ENCODE peak calls at places on chromosomes 2 and 18, in ten cellular contexts. T is tibial artery; W is spleen; N is SJSA1; D is CD8-positive, alpha-beta T cell; K is A549; B is mesenchymal stem cell; P is small intestine; C is esophagus squamous epithelium; J is psoas muscle. F is an unnamed sample. For H3K4me1, the result is how much of the 10 kb centered on the place peaks cover.

GRCh38 chr18:75128051-75128605 is 80.8 kb downstream of the PTGR3 start:
- DNase-seq in W (peak), K (no peak), P (no peak), C (no peak), T (no peak), J (no peak), D (no peak), B (no peak), N (peak), F (no peak)

GRCh38 chr2:154995332-154995731 is 296.8 kb downstream of the KCNJ3 start:
- DNase-seq in P (no peak), D (no peak), K (no peak), B (no peak), C (no peak), T (no peak), N (no peak), W (no peak), J (no peak), F (no peak)

GRCh38 chr18:48868468-48869466 is 82.0 kb downstream of the SMAD7 start:
- DNase-seq in P (peak), J (no peak), T (no peak), C (no peak), N (no peak), D (no peak), W (peak), K (no peak), B (no peak), F (no peak)

GRCh38 chr18:45275367-45276113 is 339.7 kb upstream of the SLC14A2 start:
- DNase-seq in N (no peak), J (no peak), C (no peak), P (peak), K (no peak), B (no peak), T (no peak), W (no peak), D (no peak), F (no peak)

GRCh38 chr2:169661263-169661662 is 32.9 kb downstream of the CFAP210 start:
- DNase-seq in B (no peak), P (no peak), C (no peak), K (no peak), W (no peak), T (no peak), J (no peak), N (no peak), D (no peak), F (no peak)

GRCh38 chr18:58013241-58014211 is 30.5 kb upstream of the NEDD4L start:
- DNase-seq in T (no peak), B (no peak), P (peak), J (no peak), N (no peak), K (peak), D (no peak), W (no peak), C (no peak), F (no peak)

GRCh38 chr18:57436193-57436964 is 1.2 kb downstream of the ONECUT2 start:
- DNase-seq in D (no peak), W (no peak), C (no peak), P (no peak), J (no peak), B (no peak), N (no peak), K (no peak), T (no peak), F (no peak)

GRCh38 chr2:233857511-233858118 is 3.3 kb upstream of the HJURP start:
- DNase-seq in K (peak), P (peak), N (no peak), W (peak), J (no peak), D (no peak), C (no peak), T (no peak), B (peak), F (no peak)

GRCh38 chr2:25323612-25324189 is 18.0 kb downstream of the DNMT3A start:
- DNase-seq in K (no peak), C (no peak), T (no peak), D (no peak), J (no peak), P (no peak), W (no peak), B (peak), N (no peak), F (no peak)

GRCh38 chr2:119481501-119482455 is 42.5 kb downstream of the SCTR start:
- DNase-seq in B (no peak), N (peak), W (no peak), D (no peak), P (no peak), J (no peak), T (no peak), K (no peak), C (no peak), F (no peak)

GRCh38 chr2:142130111-142131015 is 453 bp downstream of the LRP1B start:
- DNase-seq in B (peak), W (peak), P (peak), K (no peak), J (peak), T (peak), N (peak), D (no peak), C (no peak), F (no peak)

GRCh38 chr2:17557596-17557995 is 17.1 kb downstream of the VSNL1 start:
- DNase-seq in C (no peak), N (no peak), J (no peak), B (no peak), W (no peak), T (no peak), K (no peak), P (peak), D (no peak), F (no peak)

GRCh38 chr2:238518127-238518827 is 91.5 kb downstream of the ASB1 start:
- DNase-seq in N (no peak), K (no peak), C (no peak), D (no peak), B (no peak), J (no peak), P (no peak), T (no peak), W (peak), F (no peak)

GRCh38 chr18:39318008-39318407 is 1752.4 kb upstream of the CELF4 start:
- DNase-seq in D (no peak), C (no peak), T (no peak), W (no peak), J (no peak), K (no peak), P (peak), N (no peak), B (no peak), F (no peak)

GRCh38 chr18:48547456-48548403 is 8.9 kb downstream of the CTIF start:
- DNase-seq in N (peak), D (no peak), J (peak), B (peak), W (no peak), K (no peak), T (peak), P (no peak), C (no peak), F (no peak)

GRCh38 chr2:85553184-85553583 is 8.1 kb downstream of the GGCX start:
- DNase-seq in K (no peak), B (no peak), T (no peak), C (no peak), D (no peak), J (no peak), N (no peak), W (no peak), P (no peak), F (no peak)

GRCh38 chr2:66024396-66024795 is 410.5 kb upstream of the MEIS1 start:
- DNase-seq in C (no peak), P (peak), D (no peak), K (no peak), J (no peak), N (no peak), T (no peak), W (no peak), B (no peak), F (no peak)

GRCh38 chr2:50065845-50066244 is 911.5 kb upstream of the FSHR start:
- DNase-seq in W (no peak), N (no peak), C (no peak), T (no peak), B (no peak), P (no peak), D (no peak), J (no peak), K (no peak), F (no peak)

GRCh38 chr2:138474093-138474834 is 27.3 kb upstream of the SPOPL start:
- DNase-seq in W (no peak), J (no peak), D (no peak), C (no peak), K (no peak), B (no peak), P (no peak), N (no peak), T (no peak), F (no peak)

GRCh38 chr2:156329031-156329921 is 3.2 kb downstream of the NR4A2 start:
- DNase-seq in W (peak), T (no peak), D (no peak), J (peak), C (no peak), B (no peak), K (no peak), P (no peak), N (no peak), F (no peak)

GRCh38 chr2:21102356-21102755 is 21.4 kb upstream of the TDRD15 start:
- DNase-seq in W (peak), C (no peak), P (no peak), J (no peak), B (no peak), K (no peak), N (no peak), D (no peak), T (no peak), F (no peak)

GRCh38 chr18:10374615-10375295 is 79.7 kb upstream of the APCDD1 start:
- DNase-seq in P (no peak), B (peak), W (no peak), K (no peak), T (no peak), J (no peak), D (no peak), N (no peak), C (no peak), F (no peak)

GRCh38 chr2:212520340-212520739 is 18.3 kb downstream of the ERBB4 start:
- DNase-seq in W (no peak), K (no peak), N (no peak), C (no peak), B (peak), P (no peak), T (no peak), D (no peak), J (no peak), F (no peak)

GRCh38 chr2:121135168-121135853 is 149.7 kb downstream of the TFCP2L1 start:
- DNase-seq in T (no peak), J (no peak), W (no peak), K (no peak), B (no peak), C (no peak), P (no peak), D (no peak), N (no peak), F (no peak)

GRCh38 chr2:147364597-147364996 is 480.2 kb upstream of the ACVR2A start:
- DNase-seq in N (no peak), D (no peak), T (no peak), B (no peak), P (peak), C (no peak), W (no peak), J (no peak), K (no peak), F (no peak)

GRCh38 chr2:62243983-62244382 is 48.1 kb downstream of the B3GNT2 start:
- DNase-seq in N (no peak), T (no peak), K (no peak), C (no peak), J (no peak), W (no peak), B (no peak), P (no peak), D (no peak), F (no peak)

GRCh38 chr18:57077005-57077735 is 69.7 kb upstream of the BOD1L2 start:
- DNase-seq in C (no peak), T (no peak), J (no peak), D (no peak), K (no peak), W (no peak), B (no peak), P (no peak), N (no peak), F (no peak)

GRCh38 chr18:61637905-61638304 is 254.9 kb downstream of the RNF152 start:
- DNase-seq in N (no peak), W (no peak), P (peak), J (no peak), C (no peak), T (no peak), B (no peak), D (no peak), K (no peak), F (no peak)
- H3K4me3 ChIP-seq in N (no peak), W (no peak), P (no peak), J (no peak), C (no peak), T (no peak), B (no peak), D (no peak), K (no peak), F (no peak)

GRCh38 chr2:217826505-217826904 is 176.3 kb downstream of the TNS1 start:
- DNase-seq in B (no peak), C (no peak), J (peak), W (no peak), P (peak), D (no peak), K (no peak), T (no peak), N (no peak), F (no peak)

GRCh38 chr2:217822296-217823252 is 180.2 kb downstream of the TNS1 start:
- DNase-seq in T (no peak), C (no peak), K (no peak), D (no peak), J (no peak), W (no peak), P (no peak), N (no peak), B (no peak), F (no peak)

GRCh38 chr2:217823626-217824025 is 179.2 kb downstream of the TNS1 start:
- DNase-seq in B (no peak), J (no peak), N (no peak), W (no peak), D (no peak), C (no peak), K (no peak), T (no peak), P (no peak), F (no peak)

GRCh38 chr2:217825469-217826235 is 177.1 kb downstream of the TNS1 start:
- DNase-seq in J (no peak), C (no peak), K (no peak), B (no peak), P (no peak), N (no peak), T (no peak), D (no peak), W (no peak), F (no peak)

GRCh38 chr2:217824223-217824622 is 178.6 kb downstream of the TNS1 start:
- DNase-seq in W (no peak), T (no peak), D (no peak), P (no peak), N (no peak), J (no peak), K (no peak), C (no peak), B (no peak), F (no peak)
- H3K4me1 ChIP-seq in W (under half), T (half or more), D (under half), P (under half), N (under half), J (half or more), K (under half), C (under half), B (under half), F (under half)

GRCh38 chr2:211498551-211499205 is 942.3 kb downstream of the CPS1 start:
- DNase-seq in K (no peak), T (no peak), C (no peak), N (no peak), W (no peak), P (no peak), B (no peak), D (no peak), J (no peak), F (no peak)

GRCh38 chr2:211494085-211494484 is 937.7 kb downstream of the CPS1 start:
- DNase-seq in D (no peak), C (no peak), P (no peak), J (no peak), N (no peak), K (no peak), W (no peak), B (no peak), T (no peak), F (no peak)

DNA sequence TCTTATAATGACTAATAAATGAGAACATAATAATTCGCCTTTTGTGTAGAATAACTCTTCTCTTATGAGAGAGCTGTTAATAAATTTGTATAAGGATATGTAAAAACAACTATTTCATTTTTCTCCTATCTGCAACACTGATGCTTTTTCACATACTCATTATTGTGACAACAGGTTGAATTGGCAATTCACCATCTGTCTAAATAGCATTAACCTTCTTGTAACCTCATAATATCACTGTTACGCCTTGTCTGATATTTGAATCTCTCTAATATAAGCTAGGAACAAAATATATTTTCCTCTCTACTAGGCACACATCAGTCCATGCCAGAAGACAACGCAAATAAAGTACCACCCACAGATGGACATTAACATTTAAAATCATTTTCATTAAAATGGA is 938.9 kb downstream of the CPS1 start:
- DNase-seq in J (no peak), T (no peak), C (no peak), N (no peak), P (no peak), K (no peak), W (no peak), D (no peak), B (no peak), F (no peak)
- H3K27ac ChIP-seq in J (no peak), T (no peak), C (no peak), N (no peak), P (no peak), K (no peak), W (no peak), D (no peak), B (no peak), F (no peak)

GRCh38 chr18:43010611-43011010 is 104.9 kb downstream of the RIT2 start:
- DNase-seq in W (no peak), K (no peak), N (no peak), B (no peak), T (no peak), C (no peak), P (no peak), D (no peak), J (no peak), F (no peak)

GRCh38 chr18:43017622-43018021 is 97.9 kb downstream of the RIT2 start:
- DNase-seq in W (no peak), K (no peak), B (no peak), T (no peak), D (no peak), C (no peak), N (no peak), P (no peak), J (no peak), F (no peak)

GRCh38 chr18:43012951-43013350 is 102.5 kb downstream of the RIT2 start:
- DNase-seq in D (no peak), W (no peak), B (peak), K (no peak), P (no peak), J (no peak), T (no peak), N (no peak), C (no peak), F (no peak)

GRCh38 chr18:43009666-43010065 is 105.8 kb downstream of the RIT2 start:
- DNase-seq in J (no peak), B (no peak), C (no peak), D (no peak), P (no peak), W (no peak), N (no peak), K (no peak), T (no peak), F (no peak)

GRCh38 chr18:43013489-43013888 is 102.0 kb downstream of the RIT2 start:
- DNase-seq in K (no peak), N (no peak), D (no peak), B (peak), W (no peak), J (no peak), C (no peak), P (no peak), T (no peak), F (no peak)
- H3K4me3 ChIP-seq in K (no peak), N (no peak), D (no peak), B (no peak), W (no peak), J (no peak), C (no peak), P (no peak), T (no peak), F (no peak)

GRCh38 chr18:22838639-22839487 is 94.3 kb upstream of the RBBP8 start:
- DNase-seq in C (no peak), J (no peak), B (no peak), P (peak), W (no peak), N (no peak), D (no peak), K (no peak), T (no peak), F (no peak)

GRCh38 chr18:22838221-22838620 is 94.9 kb upstream of the RBBP8 start:
- DNase-seq in T (no peak), C (no peak), K (no peak), P (no peak), J (no peak), D (no peak), N (no peak), B (no peak), W (no peak), F (no peak)

GRCh38 chr18:22841840-22842239 is 91.3 kb upstream of the RBBP8 start:
- DNase-seq in D (no peak), N (no peak), B (no peak), P (no peak), C (no peak), W (no peak), J (no peak), T (no peak), K (no peak), F (no peak)

GRCh38 chr18:22839488-22839930 is 93.6 kb upstream of the RBBP8 start:
- DNase-seq in W (no peak), J (no peak), D (no peak), K (no peak), P (peak), N (no peak), T (no peak), C (no peak), B (no peak), F (no peak)

GRCh38 chr18:22840606-22841144 is 92.5 kb upstream of the RBBP8 start:
- DNase-seq in K (no peak), T (no peak), B (no peak), P (no peak), N (no peak), W (no peak), C (no peak), J (no peak), D (no peak), F (no peak)
- H3K4me1 ChIP-seq in K (under half), T (under half), B (under half), P (under half), N (under half), W (under half), C (under half), J (under half), D (under half), F (under half)

GRCh38 chr2:45994060-45994459 is 303.1 kb upstream of the EPAS1 start:
- DNase-seq in N (no peak), C (no peak), J (no peak), B (no peak), T (no peak), P (no peak), D (no peak), K (no peak), W (no peak), F (no peak)

GRCh38 chr2:45990131-45990530 is 307.1 kb upstream of the EPAS1 start:
- DNase-seq in T (no peak), K (no peak), W (no peak), C (no peak), D (no peak), P (no peak), J (no peak), B (no peak), N (no peak), F (no peak)

GRCh38 chr2:45993476-45993991 is 303.7 kb upstream of the EPAS1 start:
- DNase-seq in N (peak), K (peak), D (peak), T (peak), J (peak), W (no peak), C (no peak), B (peak), P (peak), F (peak)

GRCh38 chr2:45992746-45993475 is 304.3 kb upstream of the EPAS1 start:
- DNase-seq in N (no peak), W (no peak), D (no peak), B (no peak), K (no peak), C (no peak), J (no peak), P (no peak), T (no peak), F (no peak)

DNA sequence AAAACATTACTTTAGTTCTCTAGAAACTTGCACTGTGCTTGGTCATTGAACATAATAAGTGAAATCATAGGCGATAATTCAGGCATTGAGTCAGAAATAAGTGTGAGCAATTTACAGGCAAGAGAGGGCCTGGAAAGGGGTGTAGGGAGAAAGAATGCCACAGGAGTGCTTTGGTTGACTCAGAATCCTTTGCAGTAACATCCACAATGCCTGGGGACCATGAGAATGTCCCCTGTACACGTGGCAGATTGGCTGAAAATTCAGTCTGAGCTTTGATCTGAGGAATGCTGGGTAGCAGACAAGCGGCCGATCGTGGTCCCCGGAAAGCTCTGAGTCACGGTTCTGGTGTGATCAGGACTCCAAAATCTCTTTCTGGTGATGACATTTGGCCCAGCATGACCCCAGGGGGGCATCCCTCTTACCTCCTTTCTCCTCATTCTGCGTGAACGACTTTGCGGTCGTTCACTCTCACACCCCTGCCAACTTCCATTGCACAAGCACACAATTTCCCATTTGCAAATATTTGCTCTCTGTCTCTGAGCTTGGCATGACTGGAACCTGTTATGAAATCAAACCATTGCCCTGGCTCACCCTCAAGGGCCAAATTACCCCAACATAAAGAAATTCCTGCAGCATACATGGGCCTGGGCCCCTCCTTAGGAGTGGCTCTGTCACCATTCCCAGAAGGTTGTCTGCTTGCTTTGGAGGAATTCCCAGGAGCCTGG is 305.0 kb upstream of the EPAS1 start:
- DNase-seq in N (peak), K (peak), J (peak), P (peak), T (peak), C (no peak), W (no peak), D (no peak), B (no peak), F (no peak)
- H3K27ac ChIP-seq in N (no peak), K (peak), J (no peak), P (no peak), T (peak), C (peak), W (no peak), D (no peak), B (no peak), F (no peak)

F was measured in effector memory CD4-positive, alpha-beta T cell.